ENCODE peak calls at places on chromosome 17, in seven cellular contexts. W is AG10803, L is PC-3, X is AG04450, K is fibroblast of the aortic adventitia, G is heart left ventricle, D is osteoblast. Y is an unnamed sample.

GRCh38 chr17:75552847-75553552 is 27.5 kb downstream of the LLGL2 start:
- DNase-seq in K (no peak), D (peak; percentile 75), L (no peak), G (no peak), W (no peak), X (no peak), Y (no peak)

GRCh38 chr17:2042355-2042929 is 620 bp downstream of the OVCA2 start:
- DNase-seq in W (no peak), D (peak; percentile 91), L (no peak), X (no peak), K (peak; percentile 32), G (no peak), Y (peak; percentile 46)

GRCh38 chr17:74736423-74737298 is at the start of gene RAB37:
- DNase-seq in K (no peak), G (no peak), W (no peak), X (no peak), L (no peak), D (peak; percentile 66), Y (no peak)

GRCh38 chr17:49637050-49637449 is 40.8 kb downstream of the SPOP start:
- DNase-seq in D (peak; percentile 56), K (peak; percentile 49), X (no peak), W (no peak), G (no peak), L (peak; percentile 22), Y (no peak)

GRCh38 chr17:19678581-19679418 is 30.2 kb downstream of the ALDH3A2 start:
- DNase-seq in G (no peak), X (no peak), K (no peak), D (no peak), W (no peak), L (no peak), Y (no peak)

GRCh38 chr17:39194089-39194984 is 3.1 kb downstream of the CACNB1 start:
- DNase-seq in K (peak; percentile 58), X (no peak), G (no peak), L (no peak), W (peak; percentile 68), D (peak; percentile 97), Y (peak; percentile 58)

GRCh38 chr17:74117999-74118421 is 85.5 kb upstream of the RPL38 start:
- DNase-seq in K (no peak), X (no peak), W (no peak), G (no peak), L (no peak), D (no peak), Y (no peak)

GRCh38 chr17:17751489-17751995 is 70.3 kb downstream of the RAI1 start:
- DNase-seq in D (peak; percentile 76), K (no peak), X (no peak), W (no peak), L (no peak), G (no peak), Y (no peak)

GRCh38 chr17:40071720-40072480 is 9.1 kb downstream of the THRA start:
- DNase-seq in L (no peak), G (peak; percentile 83), K (peak; percentile 44), D (peak; percentile 74), W (peak; percentile 60), X (no peak), Y (no peak)

GRCh38 chr17:1087381-1088241 is 90.7 kb downstream of the TIMM22 start:
- DNase-seq in X (no peak), W (peak; percentile 41), G (peak; percentile 82), K (peak; percentile 29), D (peak; percentile 97), L (peak; percentile 79), Y (peak; percentile 59)

DNA sequence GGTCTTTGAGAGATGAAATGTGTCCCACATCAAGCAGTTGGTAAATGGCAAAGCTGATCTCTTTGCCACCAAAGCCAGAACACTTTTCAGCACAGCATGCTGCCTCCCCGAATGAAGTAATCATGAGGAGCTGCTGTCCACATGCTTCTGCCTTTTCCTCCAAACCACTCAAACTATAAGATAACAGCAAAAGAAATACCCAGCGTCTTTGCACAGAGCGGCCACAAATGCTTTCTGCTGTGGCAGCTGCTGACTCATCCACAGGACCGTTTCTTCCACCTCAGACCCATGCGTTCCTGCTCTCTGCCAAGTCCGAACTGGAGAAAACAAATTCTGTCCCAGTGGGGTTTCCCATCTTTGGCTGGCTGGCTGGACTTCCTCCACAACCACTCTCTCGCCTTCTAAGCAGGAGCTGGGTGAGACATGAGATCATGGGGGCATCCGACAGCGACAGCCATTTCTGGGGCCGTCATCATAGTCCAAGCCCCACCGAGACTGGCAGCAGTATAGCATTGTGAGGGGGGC is 27.1 kb downstream of the TBC1D3B start:
- DNase-seq in W (peak; percentile 79), K (peak; percentile 63), G (no peak), L (no peak), D (peak; percentile 89), X (no peak), Y (peak; percentile 94)
- TF ChIP-seq CTCF in W (no peak), K (no peak), G (no peak), L (peak; percentile 9), D (no peak), X (no peak), Y (no peak)

GRCh38 chr17:9021158-9021984 is at the start of gene NTN1:
- DNase-seq in K (peak; percentile 10), X (no peak), G (peak; percentile 70), L (peak; percentile 17), D (peak; percentile 92), W (peak; percentile 35), Y (no peak)

GRCh38 chr17:9020824-9021157 is 519 bp upstream of the NTN1 start:
- DNase-seq in G (no peak), D (no peak), X (no peak), L (no peak), K (no peak), W (no peak), Y (no peak)

GRCh38 chr17:9018731-9019130 is 2.6 kb upstream of the NTN1 start:
- DNase-seq in L (no peak), D (no peak), K (no peak), X (no peak), G (no peak), W (no peak), Y (no peak)

GRCh38 chr17:9021985-9022552 is 759 bp downstream of the NTN1 start:
- DNase-seq in L (no peak), X (no peak), K (peak; percentile 4), D (peak; percentile 85), G (peak; percentile 66), W (peak; percentile 31), Y (no peak)

DNA sequence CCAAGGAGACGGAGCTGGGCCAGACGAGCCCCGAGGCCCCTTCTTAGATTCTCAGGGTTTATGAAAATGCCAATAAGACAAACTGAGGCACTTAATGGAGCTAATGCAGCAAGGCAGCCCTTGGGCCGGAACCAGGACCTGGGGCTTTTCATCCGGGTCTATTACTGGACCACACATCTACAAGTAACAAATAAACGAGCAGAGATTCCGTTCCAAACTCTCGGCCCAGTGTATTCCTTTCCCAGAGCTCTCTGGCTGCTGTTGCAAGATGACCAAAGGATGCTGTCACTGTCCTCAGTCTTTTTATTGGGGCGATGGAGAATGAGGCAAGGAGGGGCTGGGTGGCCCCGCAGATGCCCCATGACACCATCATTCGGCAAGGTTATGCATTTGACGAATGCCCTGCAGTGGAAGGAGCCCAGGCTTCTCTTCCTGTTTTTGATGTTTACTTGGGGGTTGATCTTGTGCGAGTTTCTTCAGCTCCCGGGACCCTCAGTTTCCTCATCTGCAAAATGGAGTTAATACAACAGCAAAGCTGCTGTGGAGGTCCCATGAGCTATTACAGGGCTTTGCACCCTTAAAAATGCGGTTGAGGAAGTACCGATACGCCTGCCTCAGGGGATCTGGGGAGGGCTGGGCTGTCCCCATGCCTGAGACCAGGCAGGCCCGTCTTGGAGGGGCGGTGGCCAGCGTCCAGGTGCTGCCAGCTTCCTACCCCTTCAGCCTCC is 1.1 kb upstream of the NTN1 start:
- DNase-seq in W (no peak), L (no peak), K (no peak), D (no peak), X (no peak), G (no peak), Y (no peak)
- H3K4me3 ChIP-seq in W (peak overlapping the region; percentile 54), L (no peak overlapping the region), K (peak overlapping the region; percentile 54), D (no peak overlapping the region), X (no peak overlapping the region), G (peak overlapping the region; percentile 63), Y (no peak overlapping the region)

DNA sequence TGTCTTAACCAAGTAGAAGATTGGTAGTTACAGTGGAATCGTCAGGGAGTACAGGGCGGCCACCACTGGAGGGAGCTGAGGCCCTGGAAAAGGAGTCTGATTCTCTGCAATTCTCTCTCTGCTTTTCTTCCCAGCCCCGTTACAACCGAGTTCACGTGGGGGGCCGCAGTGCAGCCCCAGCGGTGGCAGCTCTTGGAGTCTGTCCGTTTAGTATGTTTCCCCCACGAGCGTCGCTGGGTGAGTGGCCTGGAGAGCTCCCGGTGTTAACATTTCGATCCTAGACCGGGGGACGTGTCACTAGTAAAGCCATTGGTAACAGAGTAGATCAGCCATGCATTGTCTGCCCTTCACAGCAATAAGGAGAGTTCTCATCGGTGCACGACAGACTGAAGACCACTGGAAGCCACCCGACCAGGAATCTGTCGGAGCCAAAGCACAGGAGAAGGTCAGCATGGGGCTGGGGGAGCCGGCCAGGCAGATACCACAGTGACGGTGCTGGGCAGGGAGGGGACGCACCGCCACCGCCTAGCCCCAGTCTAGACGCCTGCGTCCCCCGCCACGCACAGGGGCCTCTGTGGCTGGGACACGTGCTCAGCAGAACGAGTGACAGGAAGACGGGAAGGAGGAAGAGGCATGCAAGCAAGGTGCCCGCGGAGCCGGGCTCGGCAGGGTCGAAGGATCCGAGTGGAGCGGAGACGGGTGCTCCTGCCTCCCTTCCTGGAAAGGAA is 15.7 kb downstream of the SLC16A3 start:
- DNase-seq in X (no peak), K (peak; percentile 47), L (peak; percentile 50), D (peak; percentile 96), G (peak; percentile 56), W (peak; percentile 53), Y (peak; percentile 54)
- TF ChIP-seq CTCF in X (peak; percentile 64), K (peak; percentile 60), L (peak; percentile 72), D (peak; percentile 55), G (peak; percentile 26), W (peak; percentile 60), Y (peak; percentile 57)

GRCh38 chr17:48630925-48631692 is 5.0 kb upstream of the HOXB9 start:
- DNase-seq in G (no peak), W (no peak), L (no peak), D (peak; percentile 76), X (no peak), K (no peak), Y (no peak)

GRCh38 chr17:48627625-48628510 is 1.7 kb upstream of the HOXB9 start:
- DNase-seq in D (no peak), L (no peak), K (no peak), W (no peak), G (no peak), X (no peak), Y (no peak)

GRCh38 chr17:48630009-48630924 is 4.1 kb upstream of the HOXB9 start:
- DNase-seq in G (no peak), K (no peak), W (no peak), D (peak; percentile 27), L (no peak), X (no peak), Y (no peak)

GRCh38 chr17:48628641-48629410 is 2.7 kb upstream of the HOXB9 start:
- DNase-seq in D (no peak), L (no peak), W (no peak), K (no peak), X (no peak), G (no peak), Y (no peak)

DNA sequence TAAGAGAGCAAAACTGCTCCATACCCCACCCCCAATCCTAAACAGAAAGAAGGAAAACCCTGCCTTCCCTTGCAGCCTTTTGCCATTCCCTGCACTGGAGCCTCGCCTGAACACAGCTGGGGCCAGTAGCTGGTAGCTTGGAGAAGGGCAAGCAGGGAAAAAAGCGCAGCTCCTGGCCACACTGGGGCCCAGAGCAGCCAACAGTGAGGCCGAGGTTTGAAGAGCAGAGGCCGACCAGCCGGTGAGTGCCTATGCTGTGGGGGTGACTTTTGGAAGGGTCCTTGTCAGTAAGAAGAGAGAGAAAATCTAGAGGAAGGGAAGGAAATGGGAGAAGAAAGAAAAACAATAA is 3.2 kb upstream of the HOXB9 start:
- DNase-seq in L (no peak), K (no peak), D (no peak), W (no peak), X (no peak), G (no peak), Y (no peak)
- H3K4me3 ChIP-seq in L (no peak overlapping the region), K (no peak overlapping the region), D (no peak overlapping the region), W (no peak overlapping the region), X (no peak overlapping the region), G (no peak overlapping the region), Y (no peak overlapping the region)